ENCODE peak calls at places on chromosomes 2 and 18, in four cellular contexts. I is EH, D is prostate gland, Q is T-helper 1 cell. V is an unnamed sample.

GRCh38 chr2:147739531-147739930 is 105.3 kb upstream of the ACVR2A start:
- DNase-seq in I (peak), D (no peak), Q (no peak), V (no peak)

GRCh38 chr2:135685361-135685760 is 56.3 kb upstream of the UBXN4 start:
- DNase-seq in I (peak), D (no peak), Q (no peak), V (no peak)

GRCh38 chr2:199455186-199455532 is 2.6 kb downstream of the SATB2 start:
- DNase-seq in I (no peak), D (no peak), Q (no peak), V (no peak)

GRCh38 chr2:232522014-232522854 is 2.0 kb downstream of the PRSS56 start:
- DNase-seq in I (peak), D (peak), Q (peak), V (peak)

GRCh38 chr2:95272781-95273180 is 1.5 kb upstream of the PROM2 start:
- DNase-seq in I (no peak), D (no peak), Q (no peak), V (no peak)

GRCh38 chr2:119981896-119982295 is 31.0 kb upstream of the EPB41L5 start:
- DNase-seq in I (no peak), D (no peak), Q (no peak), V (no peak)

GRCh38 chr2:112216158-112216557 is 38.7 kb downstream of the ZC3H8 start:
- DNase-seq in I (no peak), D (no peak), Q (no peak), V (no peak)

GRCh38 chr18:42373584-42373983 is 418.6 kb downstream of the PIK3C3 start:
- DNase-seq in I (no peak), D (no peak), Q (no peak), V (no peak)

GRCh38 chr18:59155140-59155539 is 15.5 kb downstream of the SEC11C start:
- DNase-seq in I (peak), D (no peak), Q (no peak), V (no peak)

GRCh38 chr2:238527565-238527964 is 100.8 kb downstream of the ASB1 start:
- DNase-seq in I (peak), D (peak), Q (no peak), V (no peak)

GRCh38 chr2:109048159-109048558 is 59.1 kb upstream of the EDAR start:
- DNase-seq in I (no peak), D (no peak), Q (no peak), V (no peak)

GRCh38 chr2:88127888-88128653 is at the start of gene FABP1:
- DNase-seq in I (no peak), D (no peak), Q (no peak), V (no peak)

GRCh38 chr2:29012211-29012681 is 31.1 kb downstream of the TOGARAM2 start:
- DNase-seq in I (no peak), D (no peak), Q (no peak), V (no peak)

GRCh38 chr2:159939946-159940345 is 122.5 kb downstream of the PLA2R1 start:
- DNase-seq in I (peak), D (no peak), Q (no peak), V (no peak)

GRCh38 chr2:230922951-230923717 is 1.9 kb downstream of the GPR55 start:
- DNase-seq in I (no peak), D (no peak), Q (no peak), V (peak)

GRCh38 chr2:29629495-29629894 is 291.9 kb downstream of the ALK start:
- DNase-seq in I (no peak), D (no peak), Q (no peak), V (no peak)

GRCh38 chr2:31031132-31031706 is 107.0 kb downstream of the GALNT14 start:
- DNase-seq in I (no peak), D (no peak), Q (no peak), V (no peak)

GRCh38 chr18:23207191-23207955 is 72.1 kb downstream of the CABLES1 start:
- DNase-seq in I (no peak), D (no peak), Q (no peak), V (no peak)

GRCh38 chr2:24793752-24794477 is 690 bp downstream of the CENPO start:
- DNase-seq in I (peak), D (no peak), Q (no peak), V (no peak)

GRCh38 chr2:234863043-234863934 is 88.5 kb upstream of the SH3BP4 start:
- DNase-seq in I (peak), D (peak), Q (no peak), V (peak)

GRCh38 chr2:62151306-62151638 is 44.6 kb upstream of the B3GNT2 start:
- DNase-seq in I (no peak), D (no peak), Q (no peak), V (no peak)

GRCh38 chr2:60116167-60116870 is 437.1 kb downstream of the BCL11A start:
- DNase-seq in I (no peak), D (no peak), Q (no peak), V (no peak)

GRCh38 chr18:41351430-41351829 is 603.6 kb upstream of the PIK3C3 start:
- DNase-seq in I (no peak), D (no peak), Q (no peak), V (no peak)

GRCh38 chr2:11121099-11121822 is 34.0 kb upstream of the SLC66A3 start:
- DNase-seq in I (peak), D (no peak), Q (no peak), V (no peak)

V was measured in sciatic nerve.